ENCODE peak calls at places on chromosomes 1 and 21, in six cellular contexts. H is AG10803, N is heart left ventricle, P is CD14-positive monocyte, K is endothelial cell, L is AG09319. E is an unnamed sample.

GRCh38 chr1:20190256-20190655 is 3.9 kb upstream of the PLA2G2C start:
- DNase-seq in H (no peak), L (no peak), N (no peak), P (no peak), K (no peak), E (no peak)

GRCh38 chr1:222243902-222244301 is 304.0 kb downstream of the HHIPL2 start:
- DNase-seq in K (no peak), L (no peak), N (no peak), P (no peak), H (no peak), E (no peak)

GRCh38 chr1:218488531-218488930 is 143.4 kb downstream of the TGFB2 start:
- DNase-seq in K (no peak), N (no peak), P (no peak), L (no peak), H (no peak), E (no peak)

GRCh38 chr1:228166170-228166936 is 749 bp downstream of the IBA57 start:
- DNase-seq in N (peak; percentile 80), L (no peak), K (peak; percentile 44), H (peak; percentile 71), P (peak; percentile 96), E (peak; percentile 61)

GRCh38 chr1:199920635-199921034 is 106.9 kb upstream of the NR5A2 start:
- DNase-seq in K (no peak), H (no peak), L (no peak), N (no peak), P (no peak), E (no peak)

GRCh38 chr1:86993269-86993985 is 79.0 kb downstream of the HS2ST1 start:
- DNase-seq in N (no peak), H (no peak), L (no peak), P (no peak), K (no peak), E (no peak)

GRCh38 chr21:42309753-42310213 is 5.4 kb downstream of the TFF3 start:
- DNase-seq in H (no peak), K (peak; percentile 79), L (no peak), N (no peak), P (peak; percentile 63), E (peak; percentile 86)

GRCh38 chr1:62528015-62528414 is 69.3 kb upstream of the ANGPTL3 start:
- DNase-seq in H (no peak), L (no peak), N (peak; percentile 51), K (no peak), P (no peak), E (no peak)

GRCh38 chr1:201096977-201097856 is 15.0 kb downstream of the CACNA1S start:
- DNase-seq in K (no peak), L (no peak), P (no peak), H (no peak), N (no peak), E (no peak)

GRCh38 chr1:35211113-35211399 is 18.1 kb upstream of the SFPQ start:
- DNase-seq in K (no peak), P (no peak), L (no peak), N (no peak), H (no peak), E (no peak)

GRCh38 chr1:47302472-47302871 is 11.5 kb downstream of the STIL start:
- DNase-seq in L (no peak), P (no peak), N (no peak), K (no peak), H (no peak), E (no peak)

GRCh38 chr1:157136133-157136532 is 2.1 kb downstream of the ETV3 start:
- DNase-seq in L (no peak), H (no peak), K (no peak), N (no peak), P (no peak), E (no peak)

GRCh38 chr1:70628973-70629372 is 217.9 kb downstream of the CTH start:
- DNase-seq in K (no peak), P (no peak), L (no peak), N (no peak), H (no peak), E (no peak)

GRCh38 chr1:5632226-5632625 is 360.0 kb downstream of the NPHP4 start:
- DNase-seq in N (no peak), L (no peak), K (no peak), P (no peak), H (no peak), E (no peak)

GRCh38 chr21:17469727-17470126 is 43.1 kb upstream of the CXADR start:
- DNase-seq in N (no peak), P (no peak), H (no peak), K (no peak), L (no peak), E (no peak)

GRCh38 chr1:208603721-208604120 is 359.5 kb upstream of the PLXNA2 start:
- DNase-seq in P (no peak), N (no peak), K (no peak), H (no peak), L (no peak), E (no peak)

GRCh38 chr1:91569411-91570104 is 68.9 kb downstream of the CDC7 start:
- DNase-seq in N (peak; percentile 94), K (no peak), L (peak; percentile 79), P (peak; percentile 73), H (peak; percentile 99), E (no peak)

GRCh38 chr21:21714396-21714795 is 716.2 kb downstream of the NCAM2 start:
- DNase-seq in H (peak; percentile 92), N (no peak), K (no peak), P (no peak), L (peak; percentile 20), E (no peak)

GRCh38 chr1:5311634-5312298 is 657.4 kb downstream of the AJAP1 start:
- DNase-seq in K (no peak), L (no peak), P (no peak), N (no peak), H (no peak), E (no peak)

GRCh38 chr1:1065265-1065939 is 8.7 kb downstream of the RNF223 start:
- DNase-seq in K (no peak), L (no peak), H (no peak), P (no peak), N (no peak), E (no peak)

GRCh38 chr1:28640766-28641165 is 2.1 kb downstream of the TAF12 start:
- DNase-seq in N (no peak), H (no peak), K (peak; percentile 13), L (no peak), P (no peak), E (no peak)

GRCh38 chr1:233005703-233006102 is 55.3 kb downstream of the NTPCR start:
- DNase-seq in N (no peak), L (no peak), P (no peak), H (peak; percentile 42), K (no peak), E (no peak)

GRCh38 chr1:54716299-54717047 is 812 bp downstream of the TTC4 start:
- DNase-seq in K (no peak), P (no peak), L (no peak), N (no peak), H (peak; percentile 57), E (no peak)

GRCh38 chr1:115337633-115338456 is at the start of gene NGF:
- DNase-seq in H (peak; percentile 79), N (peak; percentile 71), P (no peak), L (no peak), K (peak; percentile 40), E (peak; percentile 86)

GRCh38 chr1:33274446-33274845 is 18.2 kb downstream of the ZNF362 start:
- DNase-seq in H (no peak), P (no peak), K (no peak), L (no peak), N (no peak), E (no peak)

GRCh38 chr1:186112280-186112679 is 262.8 kb downstream of the TPR start:
- DNase-seq in P (no peak), H (no peak), K (no peak), N (no peak), L (no peak), E (no peak)

GRCh38 chr1:199815947-199816346 is 211.6 kb upstream of the NR5A2 start:
- DNase-seq in P (no peak), L (no peak), H (no peak), N (no peak), K (no peak), E (no peak)

GRCh38 chr1:107019166-107019565 is 37.3 kb upstream of the PRMT6 start:
- DNase-seq in N (no peak), K (no peak), P (no peak), H (no peak), L (no peak), E (no peak)

GRCh38 chr1:219580019-219580676 is 32.8 kb downstream of the ZC3H11B start:
- DNase-seq in P (no peak), H (no peak), N (no peak), K (no peak), L (no peak), E (no peak)

GRCh38 chr1:207860531-207860930 is 50.4 kb downstream of the CD34 start:
- DNase-seq in L (no peak), K (no peak), H (no peak), N (no peak), P (no peak), E (no peak)

GRCh38 chr1:9352364-9353140 is 59.9 kb downstream of the SPSB1 start:
- DNase-seq in N (no peak), K (peak; percentile 44), H (no peak), L (no peak), P (no peak), E (no peak)

GRCh38 chr1:229093546-229094336 is 177.2 kb upstream of the RAB4A start:
- DNase-seq in N (no peak), H (no peak), L (no peak), P (no peak), K (no peak), E (peak; percentile 49)

GRCh38 chr1:164310166-164310565 is 248.8 kb upstream of the PBX1 start:
- DNase-seq in L (peak; percentile 4), N (no peak), K (no peak), P (no peak), H (peak; percentile 72), E (no peak)

GRCh38 chr1:30677471-30677870 is 45.9 kb downstream of the MATN1 start:
- DNase-seq in N (no peak), H (no peak), L (no peak), P (no peak), K (no peak), E (no peak)

GRCh38 chr1:29420196-29420595 is 183.9 kb downstream of the PTPRU start:
- DNase-seq in H (no peak), K (no peak), L (no peak), N (no peak), P (no peak), E (no peak)

GRCh38 chr1:87644033-87644432 is 315.4 kb downstream of the LMO4 start:
- DNase-seq in K (no peak), L (no peak), N (no peak), H (peak; percentile 23), P (no peak), E (no peak)